ENCODE peak calls at places on chromosomes 5 and 9, in six cellular contexts. One of them, this sample, is unnamed.
A peak's percentile ranks its signal among the peaks of the same experiment; 100 is the strongest.

GRCh38 chr5:172498431-172499129 is 44.3 kb upstream of the SH3PXD2B start:
- DNase-seq in lung: peak; percentile 9
- DNase-seq in kidney: no peak
- DNase-seq in RWPE1: no peak
- DNase-seq in upper lobe of left lung: no peak
- DNase-seq in astrocyte of the spinal cord: no peak
- DNase-seq in this sample: no peak

GRCh38 chr9:92426501-92426900 is 2.2 kb upstream of the OMD start:
- DNase-seq in lung: no peak
- DNase-seq in kidney: no peak
- DNase-seq in RWPE1: no peak
- DNase-seq in upper lobe of left lung: no peak
- DNase-seq in astrocyte of the spinal cord: no peak
- DNase-seq in this sample: no peak

GRCh38 chr5:59648949-59649921 is 244.3 kb downstream of the PDE4D start:
- DNase-seq in lung: no peak
- DNase-seq in kidney: no peak
- DNase-seq in RWPE1: no peak
- DNase-seq in upper lobe of left lung: no peak
- DNase-seq in astrocyte of the spinal cord: no peak
- DNase-seq in this sample: no peak

GRCh38 chr5:39547548-39548154 is 122.9 kb upstream of the DAB2 start:
- DNase-seq in lung: peak; percentile 37
- DNase-seq in kidney: no peak
- DNase-seq in RWPE1: peak; percentile 62
- DNase-seq in upper lobe of left lung: no peak
- DNase-seq in astrocyte of the spinal cord: peak; percentile 75
- DNase-seq in this sample: no peak

GRCh38 chr5:143241892-143242291 is 161.6 kb downstream of the NR3C1 start:
- DNase-seq in lung: no peak
- DNase-seq in kidney: no peak
- DNase-seq in RWPE1: peak; percentile 78
- DNase-seq in upper lobe of left lung: no peak
- DNase-seq in astrocyte of the spinal cord: no peak
- DNase-seq in this sample: no peak

GRCh38 chr9:6354072-6354686 is 26.0 kb downstream of the TPD52L3 start:
- DNase-seq in lung: no peak
- DNase-seq in kidney: no peak
- DNase-seq in RWPE1: peak; percentile 49
- DNase-seq in upper lobe of left lung: no peak
- DNase-seq in astrocyte of the spinal cord: peak; percentile 78
- DNase-seq in this sample: no peak

GRCh38 chr9:137917795-137918194 is 40.2 kb downstream of the CACNA1B start:
- DNase-seq in lung: no peak
- DNase-seq in kidney: no peak
- DNase-seq in RWPE1: no peak
- DNase-seq in upper lobe of left lung: no peak
- DNase-seq in astrocyte of the spinal cord: no peak
- DNase-seq in this sample: no peak

GRCh38 chr9:84266087-84266561 is 74.4 kb downstream of the SLC28A3 start:
- DNase-seq in lung: no peak
- DNase-seq in kidney: no peak
- DNase-seq in RWPE1: no peak
- DNase-seq in upper lobe of left lung: no peak
- DNase-seq in astrocyte of the spinal cord: no peak
- DNase-seq in this sample: no peak

GRCh38 chr5:38598994-38599611 is 42.7 kb upstream of the LIFR start:
- DNase-seq in lung: peak; percentile 6
- DNase-seq in kidney: no peak
- DNase-seq in RWPE1: peak; percentile 78
- DNase-seq in upper lobe of left lung: no peak
- DNase-seq in astrocyte of the spinal cord: peak; percentile 90
- DNase-seq in this sample: no peak

GRCh38 chr9:106111039-106111740 is 416.8 kb downstream of the TMEM38B start:
- DNase-seq in lung: no peak
- DNase-seq in kidney: no peak
- DNase-seq in RWPE1: no peak
- DNase-seq in upper lobe of left lung: no peak
- DNase-seq in astrocyte of the spinal cord: no peak
- DNase-seq in this sample: no peak
- TF ChIP-seq CTCF in lung: no peak
- TF ChIP-seq CTCF in kidney: peak; percentile 3
- TF ChIP-seq CTCF in RWPE1: no peak
- TF ChIP-seq CTCF in upper lobe of left lung: no peak
- TF ChIP-seq CTCF in astrocyte of the spinal cord: no peak
- TF ChIP-seq CTCF in this sample: peak; percentile 28

DNA sequence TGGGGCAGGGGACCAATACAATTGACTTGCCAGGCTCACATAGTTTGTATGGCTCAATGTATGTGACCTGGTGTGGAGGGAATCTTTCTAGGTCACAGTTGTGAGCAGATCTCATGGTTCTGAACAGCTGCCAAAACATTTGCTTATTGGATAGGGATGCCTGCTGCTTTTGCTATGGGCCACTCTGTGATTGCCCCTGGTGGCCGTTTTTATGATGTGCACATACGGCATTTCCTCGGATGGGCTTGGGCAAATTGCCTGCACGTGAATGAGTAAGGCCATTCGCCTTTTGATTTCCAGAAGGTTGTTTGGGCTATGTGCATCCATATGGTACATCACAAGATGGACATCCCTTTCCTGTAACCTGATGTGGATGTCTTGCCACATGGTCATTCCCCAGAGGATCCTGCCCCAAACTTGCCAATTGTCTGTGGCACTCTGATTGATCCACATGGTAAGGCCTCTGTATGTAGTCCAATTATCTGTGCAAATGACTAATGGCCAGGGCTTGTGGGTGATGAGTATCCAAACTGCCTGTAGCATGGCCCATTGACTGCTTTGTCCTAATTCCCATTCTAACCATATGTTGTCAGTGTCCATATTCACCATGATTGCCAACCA is 10.7 kb upstream of the SLC22A4 start:
- DNase-seq in lung: no peak
- DNase-seq in kidney: peak; percentile 53
- DNase-seq in RWPE1: no peak
- DNase-seq in upper lobe of left lung: no peak
- DNase-seq in astrocyte of the spinal cord: peak; percentile 67
- DNase-seq in this sample: no peak
- TF ChIP-seq CTCF in lung: peak; percentile 25
- TF ChIP-seq CTCF in kidney: peak; percentile 67
- TF ChIP-seq CTCF in RWPE1: peak; percentile 30
- TF ChIP-seq CTCF in upper lobe of left lung: peak; percentile 52
- TF ChIP-seq CTCF in astrocyte of the spinal cord: peak; percentile 61
- TF ChIP-seq CTCF in this sample: peak; percentile 74

DNA sequence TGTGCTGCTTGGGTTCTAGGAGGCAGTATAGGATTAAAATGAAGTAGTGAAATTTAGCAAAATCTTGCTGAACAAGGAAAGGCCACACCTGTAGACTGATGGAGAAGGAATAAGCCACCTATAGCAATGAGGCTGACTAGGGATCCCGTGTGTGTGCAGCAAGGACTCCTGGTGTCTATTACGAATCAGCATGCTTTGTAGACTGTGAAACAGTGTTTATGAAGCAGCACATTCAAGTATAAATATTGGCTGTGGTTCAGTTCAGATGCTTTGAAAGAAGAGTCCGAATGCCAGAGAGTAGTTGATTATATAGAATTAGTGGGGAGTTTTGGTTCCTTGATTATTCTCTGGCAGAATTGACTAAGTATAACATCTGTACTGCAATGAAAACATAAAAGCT is 41.8 kb downstream of the CAST start:
- DNase-seq in lung: no peak
- DNase-seq in kidney: no peak
- DNase-seq in RWPE1: no peak
- DNase-seq in upper lobe of left lung: no peak
- DNase-seq in astrocyte of the spinal cord: no peak
- DNase-seq in this sample: no peak
- TF ChIP-seq CTCF in lung: no peak
- TF ChIP-seq CTCF in kidney: no peak
- TF ChIP-seq CTCF in RWPE1: no peak
- TF ChIP-seq CTCF in upper lobe of left lung: no peak
- TF ChIP-seq CTCF in astrocyte of the spinal cord: no peak
- TF ChIP-seq CTCF in this sample: no peak

DNA sequence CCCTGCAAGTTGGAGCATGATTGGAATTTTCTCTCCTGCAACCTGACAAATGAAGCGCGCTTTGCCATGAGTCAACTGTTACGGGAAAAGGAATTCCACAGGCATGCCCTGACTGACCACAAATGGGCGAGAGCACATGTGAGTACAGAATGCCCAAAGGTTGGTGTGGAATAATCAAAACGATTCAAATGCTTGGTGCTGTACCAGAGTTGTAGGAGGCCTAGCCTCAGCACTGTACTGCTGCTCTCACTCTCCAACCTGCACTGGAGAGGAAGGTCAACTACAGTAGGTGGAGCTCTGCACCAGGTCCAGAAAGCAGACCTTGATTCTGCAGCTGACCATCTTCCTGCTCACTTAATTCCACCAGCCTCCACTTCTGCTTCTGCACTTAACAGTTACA is 406.9 kb upstream of the ACTBL2 start:
- DNase-seq in lung: no peak
- DNase-seq in kidney: no peak
- DNase-seq in RWPE1: peak; percentile 94
- DNase-seq in upper lobe of left lung: no peak
- DNase-seq in astrocyte of the spinal cord: peak; percentile 90
- DNase-seq in this sample: no peak
- TF ChIP-seq CTCF in lung: no peak
- TF ChIP-seq CTCF in kidney: peak; percentile 15
- TF ChIP-seq CTCF in RWPE1: peak; percentile 51
- TF ChIP-seq CTCF in upper lobe of left lung: no peak
- TF ChIP-seq CTCF in astrocyte of the spinal cord: peak; percentile 53
- TF ChIP-seq CTCF in this sample: peak; percentile 69

DNA sequence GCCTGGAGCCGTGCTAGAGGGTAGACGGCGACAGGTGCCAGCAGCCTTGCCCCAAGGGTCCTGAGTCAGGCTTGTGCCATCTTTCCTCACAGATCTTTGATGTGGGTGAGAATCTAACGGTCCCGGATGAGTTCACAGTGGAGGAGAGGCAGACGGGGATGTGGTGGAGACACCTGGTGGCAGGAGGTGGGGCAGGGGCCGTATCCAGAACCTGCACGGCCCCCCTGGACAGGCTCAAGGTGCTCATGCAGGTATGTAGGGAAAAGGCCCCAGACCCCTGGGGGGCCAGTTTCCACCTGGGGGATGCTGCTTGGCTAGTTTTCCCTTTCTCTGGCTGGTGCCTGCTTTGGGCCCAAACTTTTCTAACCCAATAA is 24.0 kb downstream of the PTGES2 start:
- DNase-seq in lung: no peak
- DNase-seq in kidney: peak; percentile 61
- DNase-seq in RWPE1: no peak
- DNase-seq in upper lobe of left lung: no peak
- DNase-seq in astrocyte of the spinal cord: no peak
- DNase-seq in this sample: no peak
- TF ChIP-seq CTCF in lung: no peak
- TF ChIP-seq CTCF in kidney: peak; percentile 3
- TF ChIP-seq CTCF in RWPE1: no peak
- TF ChIP-seq CTCF in upper lobe of left lung: no peak
- TF ChIP-seq CTCF in astrocyte of the spinal cord: peak; percentile 25
- TF ChIP-seq CTCF in this sample: peak; percentile 52

GRCh38 chr5:33769968-33770367 is 121.8 kb downstream of the ADAMTS12 start:
- DNase-seq in lung: no peak
- DNase-seq in kidney: no peak
- DNase-seq in RWPE1: no peak
- DNase-seq in upper lobe of left lung: no peak
- DNase-seq in astrocyte of the spinal cord: no peak
- DNase-seq in this sample: no peak
- TF ChIP-seq CTCF in lung: no peak
- TF ChIP-seq CTCF in kidney: no peak
- TF ChIP-seq CTCF in RWPE1: no peak
- TF ChIP-seq CTCF in upper lobe of left lung: no peak
- TF ChIP-seq CTCF in astrocyte of the spinal cord: no peak
- TF ChIP-seq CTCF in this sample: no peak

GRCh38 chr5:79511945-79512493 is 1.9 kb downstream of the HOMER1 start:
- DNase-seq in lung: no peak
- DNase-seq in kidney: no peak
- DNase-seq in RWPE1: no peak
- DNase-seq in upper lobe of left lung: no peak
- DNase-seq in astrocyte of the spinal cord: peak; percentile 17
- DNase-seq in this sample: no peak

GRCh38 chr5:79510638-79511037 is 3.3 kb downstream of the HOMER1 start:
- DNase-seq in lung: no peak
- DNase-seq in kidney: no peak
- DNase-seq in RWPE1: no peak
- DNase-seq in upper lobe of left lung: peak; percentile 48
- DNase-seq in astrocyte of the spinal cord: no peak
- DNase-seq in this sample: no peak

GRCh38 chr5:79512692-79513518 is 1.0 kb downstream of the HOMER1 start:
- DNase-seq in lung: no peak
- DNase-seq in kidney: no peak
- DNase-seq in RWPE1: peak; percentile 34
- DNase-seq in upper lobe of left lung: no peak
- DNase-seq in astrocyte of the spinal cord: peak; percentile 38
- DNase-seq in this sample: no peak

GRCh38 chr5:79514391-79515105 is 614 bp upstream of the HOMER1 start:
- DNase-seq in lung: peak; percentile 90
- DNase-seq in kidney: peak; percentile 96
- DNase-seq in RWPE1: peak; percentile 98
- DNase-seq in upper lobe of left lung: peak; percentile 96
- DNase-seq in astrocyte of the spinal cord: peak; percentile 94
- DNase-seq in this sample: peak; percentile 94

GRCh38 chr5:79513519-79514390 is at the start of gene HOMER1:
- DNase-seq in lung: peak; percentile 80
- DNase-seq in kidney: peak; percentile 95
- DNase-seq in RWPE1: peak; percentile 85
- DNase-seq in upper lobe of left lung: peak; percentile 96
- DNase-seq in astrocyte of the spinal cord: peak; percentile 81
- DNase-seq in this sample: peak; percentile 92
- TF ChIP-seq CTCF in lung: no peak
- TF ChIP-seq CTCF in kidney: no peak
- TF ChIP-seq CTCF in RWPE1: no peak
- TF ChIP-seq CTCF in upper lobe of left lung: peak; percentile 40
- TF ChIP-seq CTCF in astrocyte of the spinal cord: no peak
- TF ChIP-seq CTCF in this sample: peak; percentile 48

DNA sequence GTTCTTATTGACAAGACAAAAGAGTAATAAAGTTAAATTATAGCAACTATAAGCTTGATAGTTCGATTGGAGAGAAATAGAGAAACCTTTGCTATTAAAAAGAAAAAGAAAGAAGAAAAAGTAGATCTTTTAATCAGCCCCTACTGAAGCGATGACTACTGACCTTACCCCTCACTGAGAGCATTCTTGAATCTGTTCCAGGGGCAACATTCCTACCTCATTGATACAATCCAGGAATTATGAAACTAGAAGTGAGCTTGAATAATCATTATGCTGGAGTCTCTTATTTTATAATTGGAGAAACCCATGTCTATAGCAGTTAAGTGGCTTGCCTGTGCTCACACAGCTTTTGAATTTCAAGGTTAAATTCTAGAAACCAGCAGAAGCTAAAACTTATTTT is 547.8 kb upstream of the WWC1 start:
- DNase-seq in lung: no peak
- DNase-seq in kidney: no peak
- DNase-seq in RWPE1: peak; percentile 94
- DNase-seq in upper lobe of left lung: no peak
- DNase-seq in astrocyte of the spinal cord: peak; percentile 89
- DNase-seq in this sample: no peak
- TF ChIP-seq CTCF in lung: no peak
- TF ChIP-seq CTCF in kidney: no peak
- TF ChIP-seq CTCF in RWPE1: no peak
- TF ChIP-seq CTCF in upper lobe of left lung: no peak
- TF ChIP-seq CTCF in astrocyte of the spinal cord: no peak
- TF ChIP-seq CTCF in this sample: no peak

GRCh38 chr5:174903333-174903732 is 179.0 kb downstream of the MSX2 start:
- DNase-seq in lung: no peak
- DNase-seq in kidney: no peak
- DNase-seq in RWPE1: no peak
- DNase-seq in upper lobe of left lung: no peak
- DNase-seq in astrocyte of the spinal cord: no peak
- DNase-seq in this sample: no peak
- TF ChIP-seq CTCF in lung: no peak
- TF ChIP-seq CTCF in kidney: no peak
- TF ChIP-seq CTCF in RWPE1: no peak
- TF ChIP-seq CTCF in upper lobe of left lung: no peak
- TF ChIP-seq CTCF in astrocyte of the spinal cord: no peak
- TF ChIP-seq CTCF in this sample: no peak